ENCODE peak calls at places on chromosomes 13 and 19, in six cellular contexts. One of them, this sample, is unnamed. For H3K9me3, the result is how much of the 10 kb centered on the place peaks cover.

GRCh38 chr19:3586124-3586626 is 897 bp downstream of the GIPC3 start:
- DNase-seq in ovary: no peak
- DNase-seq in mucosa of descending colon: no peak
- DNase-seq in AG04450: no peak
- DNase-seq in naive thymus-derived CD4-positive, alpha-beta T cell: no peak
- DNase-seq in cardiac muscle cell: peak
- DNase-seq in this sample: no peak

GRCh38 chr19:19613456-19613855 is 5.0 kb downstream of the PBX4 start:
- DNase-seq in mucosa of descending colon: no peak
- DNase-seq in cardiac muscle cell: no peak
- DNase-seq in naive thymus-derived CD4-positive, alpha-beta T cell: no peak
- DNase-seq in ovary: no peak
- DNase-seq in AG04450: no peak
- DNase-seq in this sample: no peak

GRCh38 chr19:18349524-18350128 is 9.2 kb downstream of the PGPEP1 start:
- DNase-seq in mucosa of descending colon: no peak
- DNase-seq in cardiac muscle cell: peak
- DNase-seq in ovary: peak
- DNase-seq in naive thymus-derived CD4-positive, alpha-beta T cell: peak
- DNase-seq in AG04450: no peak
- DNase-seq in this sample: no peak

GRCh38 chr13:77896977-77897376 is 21.7 kb downstream of the EDNRB start:
- DNase-seq in naive thymus-derived CD4-positive, alpha-beta T cell: no peak
- DNase-seq in AG04450: no peak
- DNase-seq in mucosa of descending colon: no peak
- DNase-seq in cardiac muscle cell: no peak
- DNase-seq in ovary: no peak
- DNase-seq in this sample: no peak

GRCh38 chr13:26020536-26021290 is 31.1 kb downstream of the SHISA2 start:
- DNase-seq in mucosa of descending colon: no peak
- DNase-seq in cardiac muscle cell: no peak
- DNase-seq in ovary: no peak
- DNase-seq in AG04450: no peak
- DNase-seq in naive thymus-derived CD4-positive, alpha-beta T cell: no peak
- DNase-seq in this sample: no peak

GRCh38 chr13:111467111-111467890 is 146.9 kb downstream of the TEX29 start:
- DNase-seq in naive thymus-derived CD4-positive, alpha-beta T cell: peak
- DNase-seq in AG04450: no peak
- DNase-seq in cardiac muscle cell: no peak
- DNase-seq in mucosa of descending colon: no peak
- DNase-seq in ovary: no peak
- DNase-seq in this sample: no peak

GRCh38 chr19:35171730-35172129 is 17.2 kb downstream of the FXYD5 start:
- DNase-seq in AG04450: no peak
- DNase-seq in ovary: no peak
- DNase-seq in mucosa of descending colon: no peak
- DNase-seq in cardiac muscle cell: no peak
- DNase-seq in naive thymus-derived CD4-positive, alpha-beta T cell: no peak
- DNase-seq in this sample: no peak

GRCh38 chr13:94362411-94362909 is 117.0 kb downstream of the DCT start:
- DNase-seq in mucosa of descending colon: no peak
- DNase-seq in AG04450: peak
- DNase-seq in ovary: peak
- DNase-seq in cardiac muscle cell: peak
- DNase-seq in naive thymus-derived CD4-positive, alpha-beta T cell: peak
- DNase-seq in this sample: no peak

GRCh38 chr19:55134732-55135131 is 14.3 kb downstream of the TNNT1 start:
- DNase-seq in mucosa of descending colon: no peak
- DNase-seq in AG04450: no peak
- DNase-seq in ovary: no peak
- DNase-seq in naive thymus-derived CD4-positive, alpha-beta T cell: no peak
- DNase-seq in cardiac muscle cell: no peak
- DNase-seq in this sample: no peak

GRCh38 chr13:74187564-74187963 is 53.4 kb upstream of the KLF12 start:
- DNase-seq in ovary: no peak
- DNase-seq in cardiac muscle cell: no peak
- DNase-seq in naive thymus-derived CD4-positive, alpha-beta T cell: no peak
- DNase-seq in mucosa of descending colon: no peak
- DNase-seq in AG04450: no peak
- DNase-seq in this sample: no peak

GRCh38 chr19:35851213-35852028 is 883 bp downstream of the NPHS1 start:
- DNase-seq in mucosa of descending colon: no peak
- DNase-seq in AG04450: no peak
- DNase-seq in ovary: no peak
- DNase-seq in naive thymus-derived CD4-positive, alpha-beta T cell: no peak
- DNase-seq in cardiac muscle cell: peak
- DNase-seq in this sample: no peak

GRCh38 chr13:106597190-106597589 is 29.3 kb upstream of the ARGLU1 start:
- DNase-seq in ovary: no peak
- DNase-seq in naive thymus-derived CD4-positive, alpha-beta T cell: no peak
- DNase-seq in AG04450: no peak
- DNase-seq in mucosa of descending colon: no peak
- DNase-seq in cardiac muscle cell: no peak
- DNase-seq in this sample: peak

GRCh38 chr19:48135411-48135810 is 24.8 kb upstream of the PLA2G4C start:
- DNase-seq in naive thymus-derived CD4-positive, alpha-beta T cell: no peak
- DNase-seq in mucosa of descending colon: no peak
- DNase-seq in cardiac muscle cell: no peak
- DNase-seq in AG04450: no peak
- DNase-seq in ovary: peak
- DNase-seq in this sample: no peak

GRCh38 chr19:41887711-41888382 is 4.9 kb downstream of the ARHGEF1 start:
- DNase-seq in AG04450: no peak
- DNase-seq in naive thymus-derived CD4-positive, alpha-beta T cell: peak
- DNase-seq in mucosa of descending colon: peak
- DNase-seq in cardiac muscle cell: no peak
- DNase-seq in ovary: no peak
- DNase-seq in this sample: no peak

GRCh38 chr19:48635263-48635965 is 1.8 kb downstream of the DBP start:
- DNase-seq in ovary: peak
- DNase-seq in naive thymus-derived CD4-positive, alpha-beta T cell: peak
- DNase-seq in AG04450: no peak
- DNase-seq in mucosa of descending colon: peak
- DNase-seq in cardiac muscle cell: peak
- DNase-seq in this sample: peak

GRCh38 chr13:94309997-94310842 is 169.3 kb downstream of the DCT start:
- DNase-seq in naive thymus-derived CD4-positive, alpha-beta T cell: no peak
- DNase-seq in AG04450: peak
- DNase-seq in cardiac muscle cell: no peak
- DNase-seq in mucosa of descending colon: no peak
- DNase-seq in ovary: no peak
- DNase-seq in this sample: no peak

GRCh38 chr19:58001895-58002369 is 688 bp downstream of the ZNF606 start:
- DNase-seq in mucosa of descending colon: no peak
- DNase-seq in AG04450: no peak
- DNase-seq in ovary: no peak
- DNase-seq in naive thymus-derived CD4-positive, alpha-beta T cell: no peak
- DNase-seq in cardiac muscle cell: peak
- DNase-seq in this sample: no peak
- H3K9me3 ChIP-seq in mucosa of descending colon: half or more
- H3K9me3 ChIP-seq in AG04450: half or more
- H3K9me3 ChIP-seq in ovary: under half
- H3K9me3 ChIP-seq in naive thymus-derived CD4-positive, alpha-beta T cell: under half
- H3K9me3 ChIP-seq in cardiac muscle cell: under half
- H3K9me3 ChIP-seq in this sample: half or more

GRCh38 chr19:12112238-12112637 is 27.9 kb downstream of the ZNF20 start:
- DNase-seq in ovary: no peak
- DNase-seq in naive thymus-derived CD4-positive, alpha-beta T cell: no peak
- DNase-seq in AG04450: no peak
- DNase-seq in cardiac muscle cell: no peak
- DNase-seq in mucosa of descending colon: no peak
- DNase-seq in this sample: no peak

GRCh38 chr19:12113121-12113520 is 27.0 kb downstream of the ZNF20 start:
- DNase-seq in AG04450: no peak
- DNase-seq in ovary: no peak
- DNase-seq in naive thymus-derived CD4-positive, alpha-beta T cell: no peak
- DNase-seq in cardiac muscle cell: no peak
- DNase-seq in mucosa of descending colon: no peak
- DNase-seq in this sample: no peak

GRCh38 chr19:12112701-12113100 is 27.4 kb downstream of the ZNF20 start:
- DNase-seq in ovary: no peak
- DNase-seq in AG04450: no peak
- DNase-seq in naive thymus-derived CD4-positive, alpha-beta T cell: no peak
- DNase-seq in cardiac muscle cell: no peak
- DNase-seq in mucosa of descending colon: no peak
- DNase-seq in this sample: no peak

GRCh38 chr19:12111176-12111575 is 29.0 kb downstream of the ZNF20 start:
- DNase-seq in cardiac muscle cell: no peak
- DNase-seq in naive thymus-derived CD4-positive, alpha-beta T cell: no peak
- DNase-seq in AG04450: no peak
- DNase-seq in mucosa of descending colon: no peak
- DNase-seq in ovary: no peak
- DNase-seq in this sample: no peak
- H3K9me3 ChIP-seq in cardiac muscle cell: under half
- H3K9me3 ChIP-seq in naive thymus-derived CD4-positive, alpha-beta T cell: under half
- H3K9me3 ChIP-seq in AG04450: half or more
- H3K9me3 ChIP-seq in mucosa of descending colon: half or more
- H3K9me3 ChIP-seq in ovary: under half
- H3K9me3 ChIP-seq in this sample: under half

DNA sequence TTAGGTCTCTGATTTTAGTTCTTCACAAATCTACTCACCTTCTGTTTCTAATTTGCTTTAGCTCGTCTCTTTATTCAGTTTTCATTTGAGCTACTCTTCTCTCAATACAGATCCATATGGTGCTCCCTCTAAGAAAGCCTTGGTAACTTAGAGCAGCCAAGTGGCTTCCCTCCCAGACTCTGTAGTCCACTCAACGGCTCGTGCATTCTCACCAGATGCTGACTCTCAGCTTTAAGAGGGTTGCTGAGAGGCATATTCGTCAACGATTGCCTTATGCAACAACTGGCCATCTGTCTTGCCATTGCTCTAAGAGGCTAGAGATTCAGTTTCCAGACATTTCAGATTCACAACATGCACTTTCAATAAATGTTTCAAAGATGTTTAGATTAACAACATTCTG is 785.8 kb upstream of the SLC10A2 start:
- DNase-seq in ovary: no peak
- DNase-seq in AG04450: no peak
- DNase-seq in naive thymus-derived CD4-positive, alpha-beta T cell: no peak
- DNase-seq in cardiac muscle cell: peak
- DNase-seq in mucosa of descending colon: no peak
- DNase-seq in this sample: no peak
- H3K9me3 ChIP-seq in ovary: under half
- H3K9me3 ChIP-seq in AG04450: under half
- H3K9me3 ChIP-seq in naive thymus-derived CD4-positive, alpha-beta T cell: under half
- H3K9me3 ChIP-seq in cardiac muscle cell: under half
- H3K9me3 ChIP-seq in mucosa of descending colon: under half
- H3K9me3 ChIP-seq in this sample: under half

GRCh38 chr19:56969726-56970125 is 129.2 kb upstream of the PEG3 start:
- DNase-seq in ovary: peak
- DNase-seq in AG04450: no peak
- DNase-seq in naive thymus-derived CD4-positive, alpha-beta T cell: no peak
- DNase-seq in mucosa of descending colon: no peak
- DNase-seq in cardiac muscle cell: no peak
- DNase-seq in this sample: no peak

GRCh38 chr19:56966697-56967299 is 126.3 kb upstream of the PEG3 start:
- DNase-seq in cardiac muscle cell: no peak
- DNase-seq in ovary: peak
- DNase-seq in mucosa of descending colon: no peak
- DNase-seq in naive thymus-derived CD4-positive, alpha-beta T cell: no peak
- DNase-seq in AG04450: no peak
- DNase-seq in this sample: no peak

GRCh38 chr19:56964526-56964925 is 124.0 kb upstream of the PEG3 start:
- DNase-seq in cardiac muscle cell: no peak
- DNase-seq in ovary: no peak
- DNase-seq in naive thymus-derived CD4-positive, alpha-beta T cell: no peak
- DNase-seq in mucosa of descending colon: no peak
- DNase-seq in AG04450: no peak
- DNase-seq in this sample: no peak

GRCh38 chr19:56971230-56971629 is 130.7 kb upstream of the PEG3 start:
- DNase-seq in mucosa of descending colon: no peak
- DNase-seq in cardiac muscle cell: no peak
- DNase-seq in AG04450: no peak
- DNase-seq in ovary: no peak
- DNase-seq in naive thymus-derived CD4-positive, alpha-beta T cell: no peak
- DNase-seq in this sample: no peak

GRCh38 chr19:56966225-56966696 is 125.7 kb upstream of the PEG3 start:
- DNase-seq in ovary: peak
- DNase-seq in cardiac muscle cell: no peak
- DNase-seq in naive thymus-derived CD4-positive, alpha-beta T cell: no peak
- DNase-seq in AG04450: no peak
- DNase-seq in mucosa of descending colon: no peak
- DNase-seq in this sample: no peak
- H3K9me3 ChIP-seq in ovary: under half
- H3K9me3 ChIP-seq in cardiac muscle cell: under half
- H3K9me3 ChIP-seq in naive thymus-derived CD4-positive, alpha-beta T cell: under half
- H3K9me3 ChIP-seq in AG04450: half or more
- H3K9me3 ChIP-seq in mucosa of descending colon: half or more
- H3K9me3 ChIP-seq in this sample: under half

DNA sequence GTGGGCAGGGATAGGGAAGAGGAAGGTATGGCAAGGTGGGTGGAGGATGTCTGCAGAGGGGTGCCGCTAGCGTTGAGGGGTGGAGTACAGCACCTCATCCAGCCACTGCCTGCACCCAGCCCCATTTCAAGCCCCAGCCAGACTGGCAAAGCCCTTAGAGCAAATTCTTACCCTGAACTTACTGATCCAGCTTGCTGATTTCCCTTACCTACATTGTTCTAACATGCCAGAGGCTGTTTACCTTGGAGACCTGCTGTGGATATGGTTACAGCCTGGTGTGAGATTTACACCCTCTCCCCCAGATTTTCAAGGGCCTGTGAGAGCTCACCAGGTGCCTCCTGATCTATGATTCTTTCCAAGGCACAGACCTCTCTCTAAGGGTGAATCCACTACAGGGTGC is 86.0 kb downstream of the ZNF726 start:
- DNase-seq in cardiac muscle cell: no peak
- DNase-seq in ovary: no peak
- DNase-seq in naive thymus-derived CD4-positive, alpha-beta T cell: no peak
- DNase-seq in mucosa of descending colon: no peak
- DNase-seq in AG04450: no peak
- DNase-seq in this sample: no peak
- H3K9me3 ChIP-seq in cardiac muscle cell: under half
- H3K9me3 ChIP-seq in ovary: under half
- H3K9me3 ChIP-seq in naive thymus-derived CD4-positive, alpha-beta T cell: under half
- H3K9me3 ChIP-seq in mucosa of descending colon: half or more
- H3K9me3 ChIP-seq in AG04450: half or more
- H3K9me3 ChIP-seq in this sample: under half

This sample was measured in left ventricle myocardium inferior.